ENCODE peak calls at places on chromosome 2, in five cellular contexts. One of them, this sample, is unnamed.

GRCh38 chr2:206627632-206628031 is 14.7 kb upstream of the FAM237A start:
- DNase-seq in stimulated activated CD4-positive, alpha-beta T cell treated with anti-CD3 and anti-CD28 coated beads, Interleukin-1b, Interleukin-23, amount 100 ng/mL, for 1 hour: no peak
- DNase-seq in stimulated activated CD8-positive, alpha-beta memory T cell treated with anti-CD3 and anti-CD28 coated beads, Interleukin-12 subunit alpha, Interleukin-12 subunit beta, amount 100 ng/mL, for 1 hour: no peak
- DNase-seq in H54: no peak
- DNase-seq in T-helper 2 cell: no peak
- DNase-seq in this sample: no peak

GRCh38 chr2:201228912-201229290 is 31.4 kb upstream of the CASP8 start:
- DNase-seq in stimulated activated CD4-positive, alpha-beta T cell treated with anti-CD3 and anti-CD28 coated beads, Interleukin-1b, Interleukin-23, amount 100 ng/mL, for 1 hour: no peak
- DNase-seq in stimulated activated CD8-positive, alpha-beta memory T cell treated with anti-CD3 and anti-CD28 coated beads, Interleukin-12 subunit alpha, Interleukin-12 subunit beta, amount 100 ng/mL, for 1 hour: no peak
- DNase-seq in H54: no peak
- DNase-seq in T-helper 2 cell: no peak
- DNase-seq in this sample: no peak

GRCh38 chr2:233832414-233832813 is 21.9 kb downstream of the HJURP start:
- DNase-seq in stimulated activated CD4-positive, alpha-beta T cell treated with anti-CD3 and anti-CD28 coated beads, Interleukin-1b, Interleukin-23, amount 100 ng/mL, for 1 hour: no peak
- DNase-seq in stimulated activated CD8-positive, alpha-beta memory T cell treated with anti-CD3 and anti-CD28 coated beads, Interleukin-12 subunit alpha, Interleukin-12 subunit beta, amount 100 ng/mL, for 1 hour: no peak
- DNase-seq in H54: no peak
- DNase-seq in T-helper 2 cell: no peak
- DNase-seq in this sample: no peak

GRCh38 chr2:226985227-226985946 is 149.5 kb downstream of the RHBDD1 start:
- DNase-seq in stimulated activated CD4-positive, alpha-beta T cell treated with anti-CD3 and anti-CD28 coated beads, Interleukin-1b, Interleukin-23, amount 100 ng/mL, for 1 hour: no peak
- DNase-seq in stimulated activated CD8-positive, alpha-beta memory T cell treated with anti-CD3 and anti-CD28 coated beads, Interleukin-12 subunit alpha, Interleukin-12 subunit beta, amount 100 ng/mL, for 1 hour: no peak
- DNase-seq in H54: peak
- DNase-seq in T-helper 2 cell: no peak
- DNase-seq in this sample: peak

GRCh38 chr2:96507957-96508520 is 2.9 kb upstream of the NEURL3 start:
- DNase-seq in stimulated activated CD4-positive, alpha-beta T cell treated with anti-CD3 and anti-CD28 coated beads, Interleukin-1b, Interleukin-23, amount 100 ng/mL, for 1 hour: peak
- DNase-seq in stimulated activated CD8-positive, alpha-beta memory T cell treated with anti-CD3 and anti-CD28 coated beads, Interleukin-12 subunit alpha, Interleukin-12 subunit beta, amount 100 ng/mL, for 1 hour: peak
- DNase-seq in H54: peak
- DNase-seq in T-helper 2 cell: peak
- DNase-seq in this sample: peak

GRCh38 chr2:69535739-69536374 is 98.6 kb upstream of the NFU1 start:
- DNase-seq in stimulated activated CD4-positive, alpha-beta T cell treated with anti-CD3 and anti-CD28 coated beads, Interleukin-1b, Interleukin-23, amount 100 ng/mL, for 1 hour: no peak
- DNase-seq in stimulated activated CD8-positive, alpha-beta memory T cell treated with anti-CD3 and anti-CD28 coated beads, Interleukin-12 subunit alpha, Interleukin-12 subunit beta, amount 100 ng/mL, for 1 hour: no peak
- DNase-seq in H54: no peak
- DNase-seq in T-helper 2 cell: no peak
- DNase-seq in this sample: no peak

GRCh38 chr2:143264851-143265250 is 135.6 kb downstream of the ARHGAP15 start:
- DNase-seq in stimulated activated CD4-positive, alpha-beta T cell treated with anti-CD3 and anti-CD28 coated beads, Interleukin-1b, Interleukin-23, amount 100 ng/mL, for 1 hour: no peak
- DNase-seq in stimulated activated CD8-positive, alpha-beta memory T cell treated with anti-CD3 and anti-CD28 coated beads, Interleukin-12 subunit alpha, Interleukin-12 subunit beta, amount 100 ng/mL, for 1 hour: no peak
- DNase-seq in H54: no peak
- DNase-seq in T-helper 2 cell: no peak
- DNase-seq in this sample: no peak

GRCh38 chr2:190190507-190190906 is 128.0 kb upstream of the MSTN start:
- DNase-seq in stimulated activated CD4-positive, alpha-beta T cell treated with anti-CD3 and anti-CD28 coated beads, Interleukin-1b, Interleukin-23, amount 100 ng/mL, for 1 hour: no peak
- DNase-seq in stimulated activated CD8-positive, alpha-beta memory T cell treated with anti-CD3 and anti-CD28 coated beads, Interleukin-12 subunit alpha, Interleukin-12 subunit beta, amount 100 ng/mL, for 1 hour: no peak
- DNase-seq in H54: no peak
- DNase-seq in T-helper 2 cell: no peak
- DNase-seq in this sample: no peak

GRCh38 chr2:84631047-84631446 is 114.7 kb downstream of the DNAH6 start:
- DNase-seq in stimulated activated CD4-positive, alpha-beta T cell treated with anti-CD3 and anti-CD28 coated beads, Interleukin-1b, Interleukin-23, amount 100 ng/mL, for 1 hour: no peak
- DNase-seq in stimulated activated CD8-positive, alpha-beta memory T cell treated with anti-CD3 and anti-CD28 coated beads, Interleukin-12 subunit alpha, Interleukin-12 subunit beta, amount 100 ng/mL, for 1 hour: no peak
- DNase-seq in H54: peak
- DNase-seq in T-helper 2 cell: no peak
- DNase-seq in this sample: peak

GRCh38 chr2:130300258-130300969 is 42.3 kb upstream of the IMP4 start:
- DNase-seq in stimulated activated CD4-positive, alpha-beta T cell treated with anti-CD3 and anti-CD28 coated beads, Interleukin-1b, Interleukin-23, amount 100 ng/mL, for 1 hour: no peak
- DNase-seq in stimulated activated CD8-positive, alpha-beta memory T cell treated with anti-CD3 and anti-CD28 coated beads, Interleukin-12 subunit alpha, Interleukin-12 subunit beta, amount 100 ng/mL, for 1 hour: no peak
- DNase-seq in H54: no peak
- DNase-seq in T-helper 2 cell: no peak
- DNase-seq in this sample: no peak